ENCODE peak calls at places on chromosomes 3 and 15, in five cellular contexts. H is mesendoderm, J is OCI-LY7, V is H9, X is GM23248. L is an unnamed sample.

GRCh38 chr15:60326824-60327654 is 70.7 kb downstream of the ANXA2 start:
- DNase-seq in X (peak), J (peak), H (peak), V (no peak), L (no peak)

GRCh38 chr3:43747641-43748040 is 56.9 kb downstream of the ABHD5 start:
- DNase-seq in J (no peak), V (no peak), H (no peak), X (peak), L (no peak)

GRCh38 chr3:141610993-141611392 is 124.2 kb downstream of the RASA2 start:
- DNase-seq in V (no peak), H (no peak), J (no peak), X (no peak), L (no peak)

GRCh38 chr3:13711911-13712650 is 163.2 kb downstream of the FBLN2 start:
- DNase-seq in V (peak), H (no peak), J (no peak), X (no peak), L (no peak)

GRCh38 chr3:58999779-59000170 is 50.0 kb downstream of the CFAP20DC start:
- DNase-seq in J (no peak), V (no peak), H (no peak), X (peak), L (no peak)

GRCh38 chr3:20405731-20406130 is 219.7 kb upstream of the SGO1 start:
- DNase-seq in J (no peak), V (no peak), X (peak), H (no peak), L (no peak)

GRCh38 chr3:111904376-111905241 is 45.5 kb downstream of the PHLDB2 start:
- DNase-seq in X (peak), V (no peak), J (no peak), H (no peak), L (no peak)

GRCh38 chr3:66092175-66092990 is 53.7 kb upstream of the MAGI1 start:
- DNase-seq in V (no peak), X (peak), J (no peak), H (no peak), L (no peak)

GRCh38 chr3:180085122-180085710 is 48.5 kb upstream of the PEX5L start:
- DNase-seq in H (no peak), J (peak), X (no peak), V (peak), L (no peak)

GRCh38 chr3:161316006-161316689 is 55.2 kb downstream of the SPTSSB start:
- DNase-seq in X (peak), H (no peak), V (no peak), J (no peak), L (no peak)

GRCh38 chr3:49410844-49411549 is 779 bp downstream of the RHOA start:
- DNase-seq in J (no peak), X (peak), H (no peak), V (no peak), L (peak)

GRCh38 chr3:23492057-23492456 is 288.9 kb downstream of the UBE2E2 start:
- DNase-seq in H (no peak), V (no peak), X (no peak), J (no peak), L (no peak)

GRCh38 chr3:36372534-36372935 is 7.8 kb upstream of the STAC start:
- DNase-seq in X (peak), J (no peak), H (no peak), V (no peak), L (no peak)

GRCh38 chr3:141288331-141288990 is 56.8 kb downstream of the PXYLP1 start:
- DNase-seq in V (no peak), X (peak), J (no peak), H (no peak), L (no peak)

GRCh38 chr3:88986834-88987233 is 120.6 kb upstream of the EPHA3 start:
- DNase-seq in J (no peak), H (no peak), X (peak), V (no peak), L (peak)

GRCh38 chr3:38136272-38136806 is 588 bp downstream of the ACAA1 start:
- DNase-seq in J (peak), H (peak), V (no peak), X (peak), L (no peak)

GRCh38 chr3:32278714-32279113 is 40.2 kb downstream of the CMTM8 start:
- DNase-seq in X (peak), V (no peak), J (no peak), H (no peak), L (no peak)

GRCh38 chr3:100605358-100605757 is 4.0 kb upstream of the ADGRG7 start:
- DNase-seq in V (peak), X (no peak), H (peak), J (no peak), L (no peak)

GRCh38 chr3:129665024-129665768 is 58.7 kb upstream of the PLXND1 start:
- DNase-seq in X (peak), V (no peak), H (no peak), J (no peak), L (peak)

GRCh38 chr3:186251948-186252619 is 110.0 kb downstream of the DGKG start:
- DNase-seq in X (no peak), J (no peak), V (no peak), H (no peak), L (no peak)

GRCh38 chr3:67490658-67491057 is 163.8 kb downstream of the SUCLG2 start:
- DNase-seq in X (no peak), H (no peak), J (no peak), V (no peak), L (no peak)

GRCh38 chr15:70190296-70190695 is 92.6 kb upstream of the TLE3 start:
- DNase-seq in V (no peak), X (no peak), J (no peak), H (no peak), L (peak)

GRCh38 chr3:16884748-16885587 is at the start of gene PLCL2:
- DNase-seq in V (peak), X (peak), H (peak), J (peak), L (peak)

GRCh38 chr3:61162965-61163364 is 88.3 kb downstream of the FHIT start:
- DNase-seq in H (no peak), V (no peak), X (no peak), J (no peak), L (no peak)

GRCh38 chr3:118080886-118081285 is 953.8 kb downstream of the IGSF11 start:
- DNase-seq in V (no peak), X (peak), J (no peak), H (no peak), L (no peak)

GRCh38 chr3:110789315-110789714 is 282.3 kb upstream of the NECTIN3 start:
- DNase-seq in J (no peak), H (no peak), V (no peak), X (peak), L (peak)

GRCh38 chr3:86814918-86815655 is 175.9 kb downstream of the VGLL3 start:
- DNase-seq in J (no peak), H (peak), X (peak), V (peak), L (no peak)
- H3K4me2 ChIP-seq in J (no peak), H (no peak), X (peak), V (peak), L (peak)

GRCh38 chr15:36429707-36430106 is 149.7 kb upstream of the CDIN1 start:
- DNase-seq in V (no peak), H (no peak), X (no peak), J (no peak), L (no peak)
- H3K27ac ChIP-seq in V (no peak), H (no peak), X (no peak), J (no peak), L (peak)

GRCh38 chr3:175916151-175916946 is 1057.2 kb downstream of the NAALADL2 start:
- DNase-seq in H (no peak), V (no peak), J (no peak), X (peak), L (peak)

GRCh38 chr3:175914785-175915184 is 1055.7 kb downstream of the NAALADL2 start:
- DNase-seq in J (no peak), X (peak), H (no peak), V (no peak), L (no peak)

GRCh38 chr3:175919133-175919532 is 1060.0 kb downstream of the NAALADL2 start:
- DNase-seq in X (no peak), J (no peak), H (peak), V (no peak), L (no peak)
- H3K4me2 ChIP-seq in X (no peak), J (no peak), H (no peak), V (no peak), L (no peak)

GRCh38 chr15:66293419-66294156 is at the start of gene DIS3L:
- DNase-seq in J (peak), H (peak), V (peak), X (peak), L (peak)

GRCh38 chr15:66292261-66293084 is 895 bp upstream of the DIS3L start:
- DNase-seq in X (no peak), J (peak), H (no peak), V (no peak), L (no peak)

GRCh38 chr15:66290518-66290917 is 2.9 kb upstream of the DIS3L start:
- DNase-seq in V (no peak), H (no peak), J (no peak), X (no peak), L (no peak)

GRCh38 chr15:66293085-66293418 is 316 bp upstream of the DIS3L start:
- DNase-seq in X (peak), V (no peak), H (no peak), J (no peak), L (peak)

GRCh38 chr15:66291816-66292215 is 1.6 kb upstream of the DIS3L start:
- DNase-seq in H (peak), V (no peak), J (peak), X (peak), L (peak)
- H3K27ac ChIP-seq in H (no peak), V (no peak), J (no peak), X (no peak), L (no peak)

DNA sequence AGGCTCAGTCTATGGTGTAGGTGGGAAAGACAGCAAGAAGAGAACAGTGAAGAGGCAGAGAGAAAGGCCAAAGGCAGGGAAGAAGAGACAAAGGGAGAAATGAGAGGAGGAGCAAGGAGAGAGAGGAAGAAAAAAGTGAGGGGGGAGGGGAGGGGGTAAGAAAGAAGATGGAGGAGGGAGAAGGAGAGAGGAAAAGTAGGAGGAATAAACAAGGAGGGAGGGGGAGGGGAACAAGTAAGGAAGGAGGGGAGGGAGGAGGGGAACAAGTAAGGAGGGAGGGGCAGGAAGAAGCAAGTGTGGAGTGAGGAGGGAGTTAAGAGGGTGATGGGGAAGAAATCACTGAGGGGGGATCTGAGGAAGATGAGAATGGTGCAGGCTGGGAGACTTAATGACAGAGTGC is 45.5 kb upstream of the FGD5 start:
- DNase-seq in J (no peak), H (peak), V (no peak), X (no peak), L (no peak)
- H3K4me2 ChIP-seq in J (no peak), H (no peak), V (no peak), X (no peak), L (no peak)